ENCODE peak calls at places on chromosomes 4 and X, in ten cellular contexts. Q, S, H, X, K, R, J, C, U and D are unnamed samples.

GRCh38 chr4:184459413-184459812 is 14.9 kb downstream of the IRF2 start:
- DNase-seq in H (peak), U (no peak), R (no peak), S (no peak), Q (no peak), X (no peak), C (no peak), K (no peak), J (no peak), D (no peak)

GRCh38 chrX:122046226-122046625 is 998.8 kb downstream of the GLUD2 start:
- DNase-seq in H (peak), X (no peak), C (no peak), U (peak), J (no peak), S (no peak), R (no peak), Q (no peak), K (no peak), D (no peak)

GRCh38 chr4:81213671-81214070 is 1.4 kb downstream of the PRKG2 start:
- DNase-seq in C (no peak), J (no peak), K (no peak), H (no peak), R (no peak), U (no peak), X (no peak), Q (no peak), S (no peak), D (no peak)

GRCh38 chr4:69984030-69984443 is 11.7 kb upstream of the STATH start:
- DNase-seq in U (no peak), Q (no peak), H (peak), C (no peak), S (no peak), J (peak), R (no peak), K (no peak), X (no peak), D (no peak)

GRCh38 chrX:148661035-148661434 is 160.6 kb downstream of the AFF2 start:
- DNase-seq in H (peak), X (no peak), K (no peak), C (no peak), R (no peak), J (no peak), Q (no peak), U (no peak), S (no peak), D (no peak)

GRCh38 chr4:8722556-8722955 is 130.0 kb downstream of the CPZ start:
- DNase-seq in J (no peak), R (no peak), Q (no peak), U (no peak), X (no peak), K (no peak), H (no peak), C (no peak), S (no peak), D (no peak)

GRCh38 chrX:24117288-24117687 is 32.2 kb upstream of the ZFX start:
- DNase-seq in C (no peak), R (no peak), Q (no peak), K (no peak), J (no peak), U (peak), H (peak), X (no peak), S (no peak), D (no peak)

GRCh38 chr4:55730143-55730931 is 89.3 kb upstream of the EXOC1L start:
- DNase-seq in Q (no peak), U (no peak), X (no peak), J (no peak), C (no peak), R (no peak), H (no peak), S (no peak), K (no peak), D (no peak)

GRCh38 chr4:76515975-76516853 is 81.2 kb downstream of the SHROOM3 start:
- DNase-seq in R (no peak), X (no peak), S (no peak), K (no peak), H (no peak), J (no peak), Q (no peak), C (no peak), U (no peak), D (no peak)

GRCh38 chr4:183837222-183837621 is 67.9 kb upstream of the STOX2 start:
- DNase-seq in R (no peak), U (no peak), H (no peak), C (no peak), Q (no peak), K (no peak), X (no peak), S (no peak), J (no peak), D (no peak)